ENCODE peak calls at places on chromosomes 3 and 15, in nine cellular contexts. B is stomach, R is uterus, O is gastrocnemius medialis, M is suprapubic skin, G is GM12878, J is sigmoid colon, T is HepG2, I is breast epithelium. S is an unnamed sample. For H3K9me3, the result is how much of the 10 kb centered on the place peaks cover.

GRCh38 chr15:71496336-71496955 is 313.9 kb upstream of the NR2E3 start:
- DNase-seq in B (no peak), R (no peak), O (no peak), M (no peak), G (no peak), J (no peak), T (no peak), I (no peak), S (no peak)

GRCh38 chr3:145176907-145177306 is 984.1 kb downstream of the PLOD2 start:
- DNase-seq in B (no peak), R (no peak), O (no peak), M (no peak), G (no peak), J (no peak), T (no peak), I (no peak), S (no peak)

GRCh38 chr3:11494131-11494916 is 149.4 kb downstream of the VGLL4 start:
- DNase-seq in B (no peak), R (no peak), O (no peak), M (no peak), G (no peak), J (no peak), T (no peak), I (no peak), S (peak)

GRCh38 chr3:64054488-64054887 is 31.2 kb upstream of the PSMD6 start:
- DNase-seq in B (no peak), R (no peak), O (no peak), M (no peak), G (no peak), J (no peak), T (no peak), I (no peak), S (no peak)

GRCh38 chr15:59999558-60000112 is 4.5 kb upstream of the FOXB1 start:
- DNase-seq in B (no peak), R (no peak), O (no peak), M (no peak), G (no peak), J (no peak), T (no peak), I (no peak), S (no peak)

GRCh38 chr15:63887630-63888029 is 53.9 kb upstream of the HERC1 start:
- DNase-seq in B (no peak), R (no peak), O (peak), M (no peak), G (no peak), J (no peak), T (no peak), I (no peak), S (no peak)

GRCh38 chr3:58183891-58184290 is 26.9 kb downstream of the DNASE1L3 start:
- DNase-seq in B (no peak), R (no peak), O (no peak), M (no peak), G (no peak), J (no peak), T (no peak), I (no peak), S (no peak)

GRCh38 chr3:150975096-150975991 is 2.8 kb upstream of the CLRN1 start:
- DNase-seq in B (no peak), R (no peak), O (no peak), M (no peak), G (no peak), J (no peak), T (no peak), I (no peak), S (no peak)

GRCh38 chr3:172201990-172202318 is 162.6 kb downstream of the FNDC3B start:
- DNase-seq in B (no peak), R (no peak), O (no peak), M (no peak), G (no peak), J (no peak), T (no peak), I (no peak), S (no peak)

GRCh38 chr3:104437131-104437750 is 929.5 kb upstream of the ALCAM start:
- DNase-seq in B (no peak), R (no peak), O (no peak), M (no peak), G (no peak), J (no peak), T (no peak), I (no peak), S (no peak)

GRCh38 chr3:56976666-56977560 is 83.6 kb upstream of the SPATA12 start:
- DNase-seq in B (no peak), R (peak), O (no peak), M (no peak), G (no peak), J (peak), T (no peak), I (no peak), S (peak)

GRCh38 chr3:113096158-113096893 is 105.5 kb downstream of the GTPBP8 start:
- DNase-seq in B (no peak), R (no peak), O (no peak), M (no peak), G (no peak), J (no peak), T (no peak), I (no peak), S (no peak)

GRCh38 chr3:52089691-52090090 is 33.3 kb upstream of the DUSP7 start:
- DNase-seq in B (no peak), R (no peak), O (no peak), M (no peak), G (no peak), J (no peak), T (no peak), I (no peak), S (no peak)

GRCh38 chr3:50405249-50405648 is 45.9 kb upstream of the TMEM115 start:
- DNase-seq in B (no peak), R (no peak), O (no peak), M (no peak), G (no peak), J (no peak), T (peak), I (no peak), S (no peak)

GRCh38 chr15:69298697-69299441 is at the start of gene PAQR5:
- DNase-seq in B (peak), R (no peak), O (no peak), M (no peak), G (no peak), J (no peak), T (no peak), I (no peak), S (no peak)

GRCh38 chr3:58973796-58974195 is 76.0 kb downstream of the CFAP20DC start:
- DNase-seq in B (no peak), R (no peak), O (no peak), M (no peak), G (no peak), J (no peak), T (no peak), I (no peak), S (no peak)

GRCh38 chr15:29925227-29926082 is 103.2 kb upstream of the TJP1 start:
- DNase-seq in B (peak), R (peak), O (no peak), M (no peak), G (no peak), J (peak), T (peak), I (no peak), S (peak)

GRCh38 chr3:55636300-55637195 is 149.4 kb upstream of the WNT5A start:
- DNase-seq in B (no peak), R (no peak), O (no peak), M (no peak), G (no peak), J (no peak), T (no peak), I (no peak), S (no peak)

GRCh38 chr15:77599899-77600298 is 32.8 kb downstream of the LINGO1 start:
- DNase-seq in B (no peak), R (no peak), O (no peak), M (no peak), G (no peak), J (peak), T (peak), I (no peak), S (no peak)

GRCh38 chr3:69604735-69605435 is 134.4 kb upstream of the MITF start:
- DNase-seq in B (no peak), R (no peak), O (no peak), M (no peak), G (no peak), J (no peak), T (no peak), I (no peak), S (no peak)

GRCh38 chr3:190017575-190018288 is 103.0 kb downstream of the P3H2 start:
- DNase-seq in B (peak), R (no peak), O (no peak), M (no peak), G (no peak), J (no peak), T (no peak), I (no peak), S (peak)

GRCh38 chr3:98779936-98780335 is 16.8 kb downstream of the ST3GAL6 start:
- DNase-seq in B (no peak), R (no peak), O (no peak), M (no peak), G (no peak), J (no peak), T (peak), I (no peak), S (no peak)

GRCh38 chr15:100910556-100910955 is 8.6 kb upstream of the LRRK1 start:
- DNase-seq in B (no peak), R (no peak), O (no peak), M (no peak), G (no peak), J (no peak), T (no peak), I (no peak), S (no peak)

GRCh38 chr15:43009206-43009605 is 88.6 kb upstream of the TTBK2 start:
- DNase-seq in B (no peak), R (no peak), O (peak), M (no peak), G (no peak), J (no peak), T (no peak), I (no peak), S (no peak)

GRCh38 chr15:43006991-43007390 is 86.4 kb upstream of the TTBK2 start:
- DNase-seq in B (no peak), R (no peak), O (no peak), M (no peak), G (no peak), J (no peak), T (no peak), I (no peak), S (no peak)

GRCh38 chr15:43008150-43008549 is 87.6 kb upstream of the TTBK2 start:
- DNase-seq in B (no peak), R (no peak), O (no peak), M (no peak), G (no peak), J (no peak), T (no peak), I (no peak), S (no peak)

DNA sequence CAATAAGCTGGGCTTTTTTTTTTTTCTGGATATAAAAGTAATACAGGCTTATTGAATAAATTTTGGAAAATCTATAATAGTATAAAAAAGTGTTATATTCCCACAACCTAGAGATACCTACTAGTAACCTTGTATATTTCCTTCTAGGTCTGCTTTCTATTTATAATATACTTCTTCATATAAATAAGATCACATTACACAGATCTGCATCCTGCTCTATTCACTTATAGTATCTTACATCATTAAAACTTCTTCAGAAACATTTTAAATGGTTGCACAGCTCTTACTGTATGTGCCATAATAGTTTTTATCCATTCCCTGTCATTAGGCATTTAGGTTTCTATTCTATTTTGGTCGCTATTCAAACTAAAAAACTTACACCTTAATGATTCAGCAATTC is 87.0 kb upstream of the TTBK2 start:
- DNase-seq in B (no peak), R (no peak), O (no peak), M (no peak), G (no peak), J (no peak), T (no peak), I (no peak), S (no peak)
- H3K9me3 ChIP-seq in B (under half), R (under half), O (under half), M (under half), G (under half), J (under half), T (under half), I (under half), S (under half)

DNA sequence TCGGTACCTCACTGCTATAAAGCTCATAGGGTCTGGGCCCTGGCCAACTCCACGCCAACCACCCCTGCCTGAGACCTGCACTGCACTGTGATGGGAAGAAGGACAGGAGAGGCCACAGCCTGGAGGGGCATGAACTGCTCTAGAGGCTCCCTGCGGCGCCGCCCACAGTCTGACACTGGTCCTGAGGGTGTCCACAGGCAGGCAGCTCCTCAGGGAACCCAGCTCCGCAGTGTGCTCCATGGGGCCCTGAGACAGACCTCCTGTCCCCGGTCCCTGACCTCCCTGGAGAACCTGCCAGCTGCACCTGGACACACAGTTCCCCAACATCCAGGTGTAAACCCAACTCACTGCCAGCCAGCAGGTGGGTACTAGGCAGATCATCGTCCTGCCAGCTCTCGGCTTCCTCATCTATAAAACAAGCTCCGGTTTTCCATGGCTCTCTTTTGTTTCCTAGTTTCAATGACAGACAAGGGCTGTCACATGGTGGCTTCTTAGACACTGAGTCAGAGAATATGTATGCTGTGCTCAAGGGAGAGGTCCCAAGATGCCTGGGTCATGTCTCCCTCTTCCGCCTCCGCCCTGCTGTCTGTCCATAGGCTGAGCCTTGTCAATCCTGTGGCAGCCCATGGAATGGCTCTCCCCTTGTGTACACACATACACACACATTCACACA is 5.1 kb upstream of the HAPLN3 start:
- DNase-seq in B (no peak), R (no peak), O (peak), M (no peak), G (no peak), J (no peak), T (no peak), I (no peak), S (no peak)
- TF ChIP-seq POLR2A in B (no peak), R (no peak), O (no peak), M (no peak), G (no peak), J (no peak), T (no peak), I (no peak), S (no peak)

DNA sequence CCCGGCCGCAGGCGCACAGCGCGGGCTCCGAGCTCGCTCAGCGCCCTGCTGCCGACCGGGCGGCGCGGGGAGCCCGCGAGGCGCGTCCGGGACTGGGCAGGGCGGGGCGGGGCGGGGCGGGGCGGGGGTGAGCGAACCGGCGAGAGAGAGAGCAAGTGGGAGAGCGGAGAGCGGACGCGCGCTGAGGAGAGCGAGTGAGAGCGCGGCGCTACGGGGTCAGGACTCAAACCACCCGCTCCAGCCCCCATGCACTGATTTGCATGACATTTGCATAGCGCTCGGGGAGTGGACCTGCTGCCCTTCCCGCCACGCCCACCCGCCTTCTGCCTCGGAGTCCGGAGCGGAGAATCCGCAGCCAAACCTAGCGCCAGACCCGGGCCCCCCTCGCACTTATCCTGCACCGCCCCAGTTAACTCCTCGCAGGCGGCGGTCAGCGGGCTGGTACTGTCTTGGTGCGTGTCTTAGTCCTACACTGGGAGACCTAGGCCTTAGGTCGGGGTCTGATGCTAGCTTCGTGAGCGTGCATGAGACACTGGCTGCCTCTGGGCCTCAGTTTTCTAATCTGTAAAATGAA is at the start of gene MYLK:
- DNase-seq in B (peak), R (peak), O (peak), M (peak), G (no peak), J (peak), T (peak), I (peak), S (peak)
- H3K4me3 ChIP-seq in B (peak), R (peak), O (peak), M (peak), G (peak), J (peak), T (peak), I (peak), S (peak)

GRCh38 chr15:42891569-42891968 is 29.0 kb downstream of the TTBK2 start:
- DNase-seq in B (no peak), R (no peak), O (no peak), M (no peak), G (no peak), J (no peak), T (no peak), I (no peak), S (no peak)
- H3K9me3 ChIP-seq in B (under half), R (under half), O (under half), M (under half), G (under half), J (under half), T (under half), I (under half), S (under half)

GRCh38 chr3:143001034-143001368 is 369 bp upstream of the U2SURP start:
- DNase-seq in B (no peak), R (no peak), O (no peak), M (no peak), G (no peak), J (no peak), T (no peak), I (peak), S (no peak)
- TF ChIP-seq POLR2A in B (no peak), R (no peak), O (no peak), M (no peak), G (no peak), J (no peak), T (no peak), I (no peak), S (no peak)

DNA sequence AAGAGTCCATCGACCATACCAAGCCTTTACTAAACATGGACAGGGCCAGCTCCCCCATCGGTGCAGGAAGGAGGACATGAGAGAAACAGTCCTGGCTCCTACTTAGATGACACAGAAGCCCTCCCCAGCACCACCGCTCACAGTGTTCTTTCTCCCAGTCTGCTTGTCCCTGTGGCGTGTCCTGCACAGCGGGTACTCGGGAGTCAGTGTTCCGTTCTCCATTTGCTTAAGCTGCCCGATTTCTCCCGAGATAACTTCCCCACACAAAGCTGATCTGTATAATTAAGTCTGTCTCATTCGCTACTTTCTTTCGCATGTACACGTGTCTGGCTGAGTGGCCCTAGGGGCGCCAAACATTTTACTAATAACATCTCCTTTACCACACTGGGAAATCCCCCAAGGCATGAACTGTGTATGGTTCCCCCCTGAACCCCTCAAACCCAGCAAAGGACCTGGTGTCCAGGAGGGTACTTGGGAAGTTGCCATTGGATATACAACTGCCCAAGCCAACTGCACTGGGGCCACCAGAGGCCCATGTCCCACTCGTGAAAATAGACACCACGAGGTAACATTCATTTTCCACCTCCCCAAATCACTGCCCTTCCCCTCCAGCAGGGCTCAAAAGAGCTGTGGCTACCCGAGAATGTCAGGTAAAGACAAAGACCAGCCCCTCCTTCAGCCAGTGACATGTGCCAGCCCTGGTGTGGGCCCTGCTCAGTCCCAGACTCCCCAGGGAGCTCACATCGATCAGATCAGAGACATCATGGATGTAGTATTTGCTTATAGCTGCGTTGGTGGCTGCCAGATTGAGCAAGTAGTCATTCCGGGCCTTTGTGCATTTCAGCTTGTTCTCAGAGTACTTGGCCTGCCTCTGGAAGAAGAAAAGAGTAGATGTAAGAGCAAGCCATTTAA is 96.5 kb upstream of the RAD18 start:
- DNase-seq in B (no peak), R (no peak), O (no peak), M (no peak), G (no peak), J (peak), T (no peak), I (no peak), S (no peak)
- H3K4me3 ChIP-seq in B (no peak), R (no peak), O (no peak), M (no peak), G (no peak), J (no peak), T (no peak), I (no peak), S (no peak)

GRCh38 chr3:149223461-149223820 is 1.8 kb upstream of the CP start:
- DNase-seq in B (no peak), R (no peak), O (no peak), M (no peak), G (no peak), J (no peak), T (no peak), I (no peak), S (no peak)
- H3K9me3 ChIP-seq in B (under half), R (under half), O (under half), M (under half), G (under half), J (under half), T (under half), I (under half), S (under half)

S was measured in ovary.